ENCODE peak calls at places on chromosomes 4 and X, in four cellular contexts. A is brain microvascular endothelial cell, I is pancreas, X is HCT116. Y is an unnamed sample.

GRCh38 chrX:66675541-66675940 is 36.7 kb upstream of the EDA2R start:
- DNase-seq in A (no peak), I (no peak), X (no peak), Y (peak; percentile 11)

GRCh38 chr4:77662396-77662795 is 56.8 kb downstream of the CXCL13 start:
- DNase-seq in A (no peak), I (no peak), X (no peak), Y (no peak)

GRCh38 chr4:2843909-2844584 is 403 bp downstream of the ADD1 start:
- DNase-seq in A (peak; percentile 14), I (peak; percentile 57), X (no peak), Y (peak; percentile 65)

GRCh38 chrX:34365482-34365881 is 233.4 kb upstream of the FAM47A start:
- DNase-seq in A (peak; percentile 24), I (no peak), X (no peak), Y (peak; percentile 70)

GRCh38 chr4:181685911-181686310 is 557.3 kb upstream of the TENM3 start:
- DNase-seq in A (peak; percentile 91), I (no peak), X (no peak), Y (peak; percentile 74)

GRCh38 chr4:83846193-83846830 is 310.4 kb downstream of the GPAT3 start:
- DNase-seq in A (no peak), I (no peak), X (no peak), Y (no peak)

GRCh38 chr4:141810038-141810701 is 173.8 kb downstream of the IL15 start:
- DNase-seq in A (no peak), I (no peak), X (no peak), Y (no peak)

GRCh38 chrX:153861733-153862300 is 24.2 kb downstream of the L1CAM start:
- DNase-seq in A (no peak), I (no peak), X (no peak), Y (no peak)

GRCh38 chr4:186400676-186401075 is 134.7 kb downstream of the F11 start:
- DNase-seq in A (peak; percentile 53), I (peak; percentile 16), X (no peak), Y (no peak)

GRCh38 chr4:41184009-41184408 is 30.3 kb downstream of the APBB2 start:
- DNase-seq in A (no peak), I (no peak), X (no peak), Y (no peak)

GRCh38 chrX:154374361-154375155 is at the start of gene FLNA:
- DNase-seq in A (no peak), I (no peak), X (no peak), Y (peak; percentile 59)

GRCh38 chr4:836781-837301 is 10.9 kb upstream of the CPLX1 start:
- DNase-seq in A (no peak), I (peak; percentile 56), X (no peak), Y (no peak)

GRCh38 chrX:49876750-49877149 is 2.5 kb upstream of the USP27X start:
- DNase-seq in A (peak; percentile 26), I (no peak), X (peak; percentile 12), Y (peak; percentile 64)

GRCh38 chr4:60847614-60848013 is 352.5 kb upstream of the ADGRL3 start:
- DNase-seq in A (no peak), I (no peak), X (no peak), Y (no peak)

GRCh38 chr4:25783943-25784342 is 78.8 kb downstream of the SEL1L3 start:
- DNase-seq in A (no peak), I (no peak), X (no peak), Y (no peak)

GRCh38 chrX:40151211-40152172 is 53.7 kb upstream of the BCOR start:
- DNase-seq in A (no peak), I (no peak), X (no peak), Y (no peak)

GRCh38 chr4:101008503-101008902 is 338.8 kb downstream of the PPP3CA start:
- DNase-seq in A (no peak), I (no peak), X (peak; percentile 47), Y (no peak)

GRCh38 chr4:187814737-187815465 is 180.7 kb upstream of the ZFP42 start:
- DNase-seq in A (no peak), I (peak; percentile 72), X (no peak), Y (no peak)

DNA sequence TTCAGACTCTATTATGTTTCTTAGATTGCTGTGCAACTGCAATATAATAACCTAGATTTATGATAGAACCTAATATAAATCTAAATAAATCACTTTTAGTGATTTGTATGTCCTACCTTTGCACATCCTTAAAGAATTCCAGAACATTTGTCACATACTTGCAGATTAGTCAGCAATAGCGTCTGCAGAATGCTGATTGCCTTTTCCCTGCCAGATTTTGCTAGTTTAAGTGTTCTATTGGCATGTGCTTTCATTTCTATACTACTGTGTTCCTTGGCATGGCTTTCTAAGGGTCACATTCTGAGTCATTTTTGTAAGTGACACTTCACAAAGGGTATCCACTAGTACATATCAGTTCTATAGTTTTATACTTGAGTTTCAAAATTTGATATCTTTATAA is 303.1 kb upstream of the GIMD1 start:
- DNase-seq in A (peak; percentile 31), I (no peak), X (no peak), Y (peak; percentile 19)
- H3K36me3 ChIP-seq in A (no peaks in the 10 kb centered on the region), I (no peaks in the 10 kb centered on the region), X (no peaks in the 10 kb centered on the region), Y (no peaks in the 10 kb centered on the region)

GRCh38 chr4:99043346-99043745 is 45.2 kb downstream of the ADH5 start:
- DNase-seq in A (no peak), I (no peak), X (no peak), Y (no peak)

GRCh38 chr4:99052902-99053301 is 35.7 kb downstream of the ADH5 start:
- DNase-seq in A (no peak), I (no peak), X (no peak), Y (peak; percentile 38)

GRCh38 chr4:99047710-99048109 is 40.9 kb downstream of the ADH5 start:
- DNase-seq in A (no peak), I (no peak), X (no peak), Y (no peak)
- H3K36me3 ChIP-seq in A (peaks cover 16% of the 10 kb centered on the region), I (no peaks in the 10 kb centered on the region), X (peaks cover 16% of the 10 kb centered on the region), Y (peaks cover 41% of the 10 kb centered on the region)

DNA sequence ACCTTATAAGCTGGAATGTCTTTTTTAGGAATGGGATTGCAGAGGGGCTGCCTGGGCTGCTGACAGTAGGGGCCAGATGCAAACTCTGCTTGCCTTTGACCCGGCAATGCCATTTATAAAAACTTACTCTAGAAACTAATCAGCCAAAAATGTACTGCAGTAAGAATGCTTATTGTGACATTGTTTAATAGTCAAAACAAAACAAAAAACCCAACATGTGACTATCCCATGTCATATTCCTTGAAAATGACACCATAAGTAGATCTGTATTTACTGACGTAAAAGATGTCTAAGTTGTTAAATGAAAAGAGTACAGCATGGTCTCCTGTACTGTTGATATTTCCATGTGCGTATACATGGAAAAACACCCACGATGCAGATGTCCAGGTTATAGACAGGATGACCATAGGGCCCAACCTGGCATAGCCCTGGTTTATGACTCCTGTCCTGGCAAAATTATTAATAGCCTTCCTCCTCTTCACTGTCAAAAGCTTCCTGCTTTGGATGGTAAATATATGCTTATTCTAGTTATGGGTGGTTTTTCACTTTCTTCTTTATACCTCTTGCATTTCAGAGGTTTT is 138.9 kb downstream of the PTTG2 start:
- DNase-seq in A (no peak), I (no peak), X (no peak), Y (peak; percentile 35)
- H3K36me3 ChIP-seq in A (peaks cover 2% of the 10 kb centered on the region), I (no peaks in the 10 kb centered on the region), X (peaks cover 4% of the 10 kb centered on the region), Y (no peaks in the 10 kb centered on the region)

GRCh38 chr4:5866841-5867782 is 25.8 kb downstream of the CRMP1 start:
- DNase-seq in A (no peak), I (no peak), X (no peak), Y (no peak)

GRCh38 chr4:5865896-5866599 is 26.8 kb downstream of the CRMP1 start:
- DNase-seq in A (no peak), I (no peak), X (no peak), Y (no peak)

GRCh38 chr4:5858020-5858769 is 34.7 kb downstream of the CRMP1 start:
- DNase-seq in A (no peak), I (no peak), X (no peak), Y (no peak)

GRCh38 chr4:5863461-5864113 is 29.3 kb downstream of the CRMP1 start:
- DNase-seq in A (peak; percentile 86), I (no peak), X (peak; percentile 57), Y (peak; percentile 63)
- H3K36me3 ChIP-seq in A (no peaks in the 10 kb centered on the region), I (no peaks in the 10 kb centered on the region), X (no peaks in the 10 kb centered on the region), Y (no peaks in the 10 kb centered on the region)

GRCh38 chr4:185343726-185344581 is 51.8 kb downstream of the LRP2BP start:
- DNase-seq in A (peak; percentile 72), I (no peak), X (no peak), Y (no peak)

GRCh38 chr4:185344743-185345538 is 50.8 kb downstream of the LRP2BP start:
- DNase-seq in A (no peak), I (no peak), X (no peak), Y (peak; percentile 30)

GRCh38 chr4:185352202-185352601 is 43.5 kb downstream of the LRP2BP start:
- DNase-seq in A (no peak), I (no peak), X (no peak), Y (no peak)

GRCh38 chr4:185351691-185352090 is 44.0 kb downstream of the LRP2BP start:
- DNase-seq in A (no peak), I (no peak), X (no peak), Y (no peak)

GRCh38 chr4:185346975-185347601 is 48.6 kb downstream of the LRP2BP start:
- DNase-seq in A (peak; percentile 80), I (no peak), X (no peak), Y (no peak)
- H3K36me3 ChIP-seq in A (peaks cover 11% of the 10 kb centered on the region), I (no peaks in the 10 kb centered on the region), X (peaks cover 2% of the 10 kb centered on the region), Y (peaks cover 31% of the 10 kb centered on the region)

DNA sequence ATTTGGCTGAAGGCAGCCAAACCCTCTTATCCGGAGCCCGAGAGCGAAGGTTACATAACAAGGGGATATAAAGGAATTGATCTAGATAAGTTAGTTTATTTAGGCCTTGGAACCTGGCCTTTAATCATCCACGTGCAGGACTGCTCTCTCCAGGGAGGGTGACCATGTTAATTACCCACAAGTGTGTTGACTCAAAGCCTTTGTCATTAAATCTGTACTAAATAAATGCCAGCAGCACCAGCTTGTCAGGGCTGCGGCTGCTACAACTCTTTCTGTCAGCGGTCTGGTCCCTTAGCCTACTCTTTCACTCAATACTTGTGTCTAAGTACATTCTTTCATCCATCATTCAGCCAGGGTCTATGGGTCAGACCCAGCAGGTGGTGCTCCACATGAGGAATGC is 206.1 kb downstream of the TBCK start:
- DNase-seq in A (no peak), I (no peak), X (no peak), Y (no peak)
- H3K36me3 ChIP-seq in A (no peaks in the 10 kb centered on the region), I (no peaks in the 10 kb centered on the region), X (no peaks in the 10 kb centered on the region), Y (peaks cover 52% of the 10 kb centered on the region)

DNA sequence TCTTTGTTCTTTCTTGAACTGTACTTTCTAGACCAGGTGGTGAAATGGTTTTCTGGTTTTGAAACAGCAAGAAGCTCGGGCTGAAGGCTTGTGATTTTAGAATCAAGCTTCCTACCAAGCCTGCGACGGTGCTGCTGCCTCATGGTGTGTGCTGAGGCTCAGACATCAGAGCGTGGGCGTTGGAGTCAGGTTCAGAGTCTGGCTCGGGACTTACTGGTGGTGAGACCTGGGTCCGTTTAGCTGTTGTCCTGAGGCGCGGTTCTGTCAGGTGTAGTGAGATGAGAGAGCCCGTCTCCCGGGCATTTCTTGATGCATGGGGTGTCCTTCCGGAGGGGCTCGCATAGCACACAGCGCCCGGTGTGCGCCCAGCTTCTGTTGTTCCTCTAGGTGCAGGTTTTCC is 19.7 kb upstream of the TADA2B start:
- DNase-seq in A (no peak), I (no peak), X (no peak), Y (no peak)
- H3K36me3 ChIP-seq in A (peaks cover 6% of the 10 kb centered on the region), I (no peaks in the 10 kb centered on the region), X (peaks cover 5% of the 10 kb centered on the region), Y (peaks cover 35% of the 10 kb centered on the region)

GRCh38 chrX:9310596-9310995 is 154.3 kb upstream of the TBL1X start:
- DNase-seq in A (no peak), I (no peak), X (no peak), Y (peak; percentile 28)
- H3K36me3 ChIP-seq in A (no peaks in the 10 kb centered on the region), I (no peaks in the 10 kb centered on the region), X (no peaks in the 10 kb centered on the region), Y (no peaks in the 10 kb centered on the region)

Y was measured in adipocyte.